ENCODE peak calls at places on chromosome 7, in seven cellular contexts. P, K, M, R, B, V and F are unnamed samples.

GRCh38 chr7:34849163-34849960 is 187.9 kb downstream of the DPY19L1 start:
- DNase-seq in P (no peak), K (no peak), M (no peak), R (no peak), B (no peak), V (peak), F (peak)

GRCh38 chr7:50531401-50531906 is 33.8 kb downstream of the DDC start:
- DNase-seq in P (no peak), K (no peak), M (no peak), R (no peak), B (no peak), V (no peak), F (peak)

GRCh38 chr7:39069046-39069445 is 91.3 kb downstream of the POU6F2 start:
- DNase-seq in P (no peak), K (no peak), M (no peak), R (no peak), B (no peak), V (no peak), F (no peak)

GRCh38 chr7:30721211-30721610 is 30.7 kb upstream of the INMT start:
- DNase-seq in P (no peak), K (no peak), M (no peak), R (no peak), B (no peak), V (no peak), F (no peak)

GRCh38 chr7:155357573-155358041 is 59.9 kb downstream of the INSIG1 start:
- DNase-seq in P (no peak), K (no peak), M (no peak), R (no peak), B (no peak), V (peak), F (no peak)

GRCh38 chr7:134327896-134328295 is 11.2 kb upstream of the SLC35B4 start:
- DNase-seq in P (peak), K (no peak), M (no peak), R (peak), B (no peak), V (peak), F (no peak)

GRCh38 chr7:23358152-23358674 is 59.1 kb downstream of the MALSU1 start:
- DNase-seq in P (no peak), K (no peak), M (no peak), R (no peak), B (no peak), V (no peak), F (no peak)

GRCh38 chr7:134593530-134594392 is 44.9 kb downstream of the AKR1B15 start:
- DNase-seq in P (peak), K (no peak), M (peak), R (no peak), B (peak), V (peak), F (no peak)

GRCh38 chr7:47326808-47327207 is 255.1 kb downstream of the TNS3 start:
- DNase-seq in P (peak), K (no peak), M (peak), R (no peak), B (no peak), V (no peak), F (peak)

GRCh38 chr7:150919160-150919559 is 59.0 kb downstream of the KCNH2 start:
- DNase-seq in P (no peak), K (no peak), M (no peak), R (no peak), B (no peak), V (no peak), F (no peak)

GRCh38 chr7:143287321-143287934 is 723 bp upstream of the CASP2 start:
- DNase-seq in P (no peak), K (no peak), M (peak), R (no peak), B (no peak), V (no peak), F (no peak)

GRCh38 chr7:143285806-143286521 is 1.2 kb downstream of the TMEM139 start:
- DNase-seq in P (no peak), K (no peak), M (no peak), R (no peak), B (no peak), V (no peak), F (no peak)

GRCh38 chr7:143284591-143285453 is at the start of gene TMEM139:
- DNase-seq in P (no peak), K (no peak), M (no peak), R (no peak), B (no peak), V (no peak), F (no peak)

GRCh38 chr7:143286522-143286890 is 1.6 kb upstream of the CASP2 start:
- DNase-seq in P (no peak), K (no peak), M (no peak), R (no peak), B (no peak), V (no peak), F (no peak)

DNA sequence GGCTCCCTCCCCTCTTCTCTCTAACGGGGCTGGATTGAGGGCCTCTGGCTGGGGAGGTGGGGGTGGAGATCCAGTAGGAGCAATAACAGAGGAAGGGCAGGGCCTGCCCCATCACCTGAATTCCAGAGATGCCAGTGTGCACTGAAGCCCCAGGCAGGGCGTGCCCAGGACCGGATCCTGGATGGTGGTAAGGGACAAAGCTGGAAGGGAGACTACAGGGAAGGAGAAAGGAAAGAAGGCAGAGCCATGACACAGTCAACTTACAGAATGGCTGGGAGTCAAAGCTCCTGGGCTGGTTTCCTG is 647 bp downstream of the TMEM139 start:
- DNase-seq in P (no peak), K (no peak), M (no peak), R (no peak), B (no peak), V (peak), F (no peak)
- TF ChIP-seq POLR2A in P (no peak), K (no peak), M (no peak), R (no peak), B (no peak), V (no peak), F (no peak)

DNA sequence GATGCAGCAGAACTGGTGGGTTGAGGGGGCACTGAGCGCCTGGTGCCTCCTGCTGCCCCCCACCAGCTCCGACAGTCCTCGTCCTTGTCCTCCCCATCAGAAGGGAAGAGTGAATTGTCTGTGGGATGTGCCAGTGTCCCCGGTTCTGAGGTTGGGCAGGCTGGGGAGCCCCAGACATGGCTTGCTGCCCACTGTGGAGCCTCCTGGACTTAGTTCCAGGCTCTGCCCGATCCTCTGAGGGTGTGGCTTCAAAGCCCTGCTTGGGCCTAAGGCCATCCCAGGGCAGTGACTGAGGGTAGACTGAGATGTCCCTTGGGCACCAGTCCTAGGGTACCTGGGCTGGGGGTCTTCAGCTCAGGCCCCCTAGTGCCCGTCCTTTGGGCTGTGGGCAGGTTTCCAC is 168.8 kb downstream of the RNF216 start:
- DNase-seq in P (no peak), K (no peak), M (no peak), R (no peak), B (no peak), V (no peak), F (no peak)
- TF ChIP-seq POLR2A in P (no peak), K (no peak), M (no peak), R (no peak), B (no peak), V (no peak), F (no peak)

GRCh38 chr7:7568553-7568952 is 1.9 kb downstream of the MIOS start:
- DNase-seq in P (no peak), K (no peak), M (no peak), R (no peak), B (no peak), V (no peak), F (no peak)

GRCh38 chr7:7565018-7565680 is 1.5 kb upstream of the MIOS start:
- DNase-seq in P (no peak), K (no peak), M (no peak), R (no peak), B (no peak), V (no peak), F (no peak)

GRCh38 chr7:7567898-7568531 is 1.3 kb downstream of the MIOS start:
- DNase-seq in P (no peak), K (no peak), M (no peak), R (no peak), B (no peak), V (no peak), F (no peak)

GRCh38 chr7:7565746-7566650 is 686 bp upstream of the MIOS start:
- DNase-seq in P (no peak), K (no peak), M (peak), R (no peak), B (no peak), V (no peak), F (no peak)

GRCh38 chr7:7566651-7567611 is at the start of gene MIOS:
- DNase-seq in P (peak), K (peak), M (peak), R (no peak), B (peak), V (peak), F (peak)
- TF ChIP-seq POLR2A in P (peak), K (peak), M (peak), R (peak), B (peak), V (peak), F (peak)

GRCh38 chr7:48428091-48428710 is 256.9 kb downstream of the ABCA13 start:
- DNase-seq in P (no peak), K (no peak), M (no peak), R (no peak), B (no peak), V (no peak), F (peak)
- TF ChIP-seq POLR2A in P (no peak), K (no peak), M (no peak), R (no peak), B (no peak), V (no peak), F (no peak)

DNA sequence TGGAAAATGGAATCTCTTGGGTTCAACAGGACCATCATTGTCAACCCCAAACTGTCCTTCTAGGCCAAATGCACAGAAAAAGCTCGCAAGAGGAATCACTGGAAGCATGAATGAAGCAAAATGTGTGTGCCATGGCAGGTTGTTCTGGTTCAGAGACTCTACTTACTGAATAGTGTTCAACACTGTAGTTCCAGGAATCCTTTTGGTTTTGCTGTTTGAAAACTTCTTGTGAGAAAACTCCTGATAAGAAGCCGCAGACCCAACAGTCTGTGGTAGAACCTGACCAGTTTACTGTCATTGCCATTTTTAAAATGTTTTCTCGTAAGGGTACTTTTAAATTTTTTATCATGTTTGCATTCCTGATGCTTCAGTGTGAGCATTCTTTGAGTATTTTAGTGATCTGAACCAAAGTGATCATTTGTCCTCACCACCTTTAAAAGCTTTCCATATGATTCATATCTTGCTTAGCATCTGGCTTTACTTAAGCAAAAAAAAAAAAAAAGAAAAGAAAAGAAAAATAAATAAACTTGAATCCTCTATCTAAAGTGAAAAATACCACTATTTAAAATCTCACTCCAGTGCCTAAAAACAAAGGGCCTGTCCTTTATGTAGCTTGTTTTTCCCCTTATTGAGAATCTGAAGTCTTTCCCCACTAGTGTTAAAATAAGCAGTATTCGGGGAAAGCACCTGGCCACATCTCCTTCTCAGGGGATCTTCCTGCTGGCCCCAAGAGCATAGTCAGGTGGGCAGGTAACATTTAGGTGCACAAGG is 92.4 kb downstream of the WNT2 start:
- DNase-seq in P (no peak), K (no peak), M (no peak), R (peak), B (no peak), V (no peak), F (no peak)
- TF ChIP-seq POLR2A in P (no peak), K (no peak), M (no peak), R (no peak), B (no peak), V (no peak), F (no peak)

GRCh38 chr7:130918129-130919052 is 184.4 kb upstream of the KLF14 start:
- DNase-seq in P (no peak), K (no peak), M (no peak), R (no peak), B (no peak), V (no peak), F (no peak)
- TF ChIP-seq POLR2A in P (no peak), K (peak), M (no peak), R (no peak), B (no peak), V (no peak), F (no peak)